ENCODE peak calls at places on chromosomes 2 and 18, in five cellular contexts. One of them, this sample, is unnamed.

GRCh38 chr2:70203086-70203485 is 12.3 kb upstream of the C2orf42 start:
- DNase-seq in mammary epithelial cell: no peak
- DNase-seq in MM.1S: no peak
- DNase-seq in activated CD8-positive, alpha-beta T cell treated with anti-CD3 and anti-CD28 coated beads for 36 hours: no peak
- DNase-seq in tibial artery: no peak
- DNase-seq in this sample: no peak

GRCh38 chr2:205086689-205087088 is 541.4 kb downstream of the PARD3B start:
- DNase-seq in mammary epithelial cell: no peak
- DNase-seq in MM.1S: no peak
- DNase-seq in activated CD8-positive, alpha-beta T cell treated with anti-CD3 and anti-CD28 coated beads for 36 hours: no peak
- DNase-seq in tibial artery: no peak
- DNase-seq in this sample: no peak

GRCh38 chr2:58056201-58056916 is 9.8 kb downstream of the VRK2 start:
- DNase-seq in mammary epithelial cell: no peak
- DNase-seq in MM.1S: no peak
- DNase-seq in activated CD8-positive, alpha-beta T cell treated with anti-CD3 and anti-CD28 coated beads for 36 hours: no peak
- DNase-seq in tibial artery: no peak
- DNase-seq in this sample: no peak

GRCh38 chr18:57214976-57215375 is 68.1 kb downstream of the BOD1L2 start:
- DNase-seq in mammary epithelial cell: peak
- DNase-seq in MM.1S: no peak
- DNase-seq in activated CD8-positive, alpha-beta T cell treated with anti-CD3 and anti-CD28 coated beads for 36 hours: no peak
- DNase-seq in tibial artery: no peak
- DNase-seq in this sample: no peak

GRCh38 chr18:54880706-54881105 is 52.4 kb downstream of the RAB27B start:
- DNase-seq in mammary epithelial cell: peak
- DNase-seq in MM.1S: no peak
- DNase-seq in activated CD8-positive, alpha-beta T cell treated with anti-CD3 and anti-CD28 coated beads for 36 hours: no peak
- DNase-seq in tibial artery: no peak
- DNase-seq in this sample: no peak

GRCh38 chr2:156077041-156077735 is 255.3 kb downstream of the NR4A2 start:
- DNase-seq in mammary epithelial cell: peak
- DNase-seq in MM.1S: peak
- DNase-seq in activated CD8-positive, alpha-beta T cell treated with anti-CD3 and anti-CD28 coated beads for 36 hours: no peak
- DNase-seq in tibial artery: no peak
- DNase-seq in this sample: no peak

GRCh38 chr2:67277450-67277849 is 119.7 kb upstream of the ETAA1 start:
- DNase-seq in mammary epithelial cell: no peak
- DNase-seq in MM.1S: peak
- DNase-seq in activated CD8-positive, alpha-beta T cell treated with anti-CD3 and anti-CD28 coated beads for 36 hours: no peak
- DNase-seq in tibial artery: no peak
- DNase-seq in this sample: no peak

GRCh38 chr2:101818531-101819451 is 121.3 kb downstream of the MAP4K4 start:
- DNase-seq in mammary epithelial cell: peak
- DNase-seq in MM.1S: no peak
- DNase-seq in activated CD8-positive, alpha-beta T cell treated with anti-CD3 and anti-CD28 coated beads for 36 hours: peak
- DNase-seq in tibial artery: no peak
- DNase-seq in this sample: no peak

GRCh38 chr2:17226941-17227340 is 291.3 kb downstream of the RAD51AP2 start:
- DNase-seq in mammary epithelial cell: no peak
- DNase-seq in MM.1S: no peak
- DNase-seq in activated CD8-positive, alpha-beta T cell treated with anti-CD3 and anti-CD28 coated beads for 36 hours: no peak
- DNase-seq in tibial artery: no peak
- DNase-seq in this sample: no peak
- TF ChIP-seq CTCF in mammary epithelial cell: no peak
- TF ChIP-seq CTCF in MM.1S: no peak
- TF ChIP-seq CTCF in activated CD8-positive, alpha-beta T cell treated with anti-CD3 and anti-CD28 coated beads for 36 hours: no peak
- TF ChIP-seq CTCF in tibial artery: no peak
- TF ChIP-seq CTCF in this sample: no peak

GRCh38 chr2:215002500-215002899 is 135.9 kb downstream of the ABCA12 start:
- DNase-seq in mammary epithelial cell: no peak
- DNase-seq in MM.1S: peak
- DNase-seq in activated CD8-positive, alpha-beta T cell treated with anti-CD3 and anti-CD28 coated beads for 36 hours: peak
- DNase-seq in tibial artery: no peak
- DNase-seq in this sample: peak
- TF ChIP-seq CTCF in mammary epithelial cell: peak
- TF ChIP-seq CTCF in MM.1S: peak
- TF ChIP-seq CTCF in activated CD8-positive, alpha-beta T cell treated with anti-CD3 and anti-CD28 coated beads for 36 hours: no peak
- TF ChIP-seq CTCF in tibial artery: peak
- TF ChIP-seq CTCF in this sample: peak

DNA sequence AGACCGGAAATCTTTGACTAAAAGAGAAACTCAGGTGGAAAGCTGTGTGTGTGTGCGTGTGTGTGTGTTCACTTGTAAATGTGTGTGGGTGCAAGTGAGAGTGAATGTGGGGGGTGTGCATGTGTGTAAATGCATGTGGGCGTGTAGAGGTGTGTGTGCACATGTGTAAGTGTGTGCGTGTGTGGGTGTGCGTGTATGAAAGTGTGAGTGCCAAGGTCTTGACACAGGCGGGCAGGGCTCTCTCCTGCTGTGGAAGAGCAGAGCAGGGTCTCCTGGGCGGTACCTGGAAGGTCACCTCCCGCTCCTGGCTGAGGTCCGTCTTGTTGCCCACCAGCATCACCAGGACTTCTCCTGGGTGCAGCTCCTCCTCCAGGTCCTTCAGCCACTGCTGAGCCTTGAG is 10.6 kb downstream of the PRLH start:
- DNase-seq in mammary epithelial cell: no peak
- DNase-seq in MM.1S: no peak
- DNase-seq in activated CD8-positive, alpha-beta T cell treated with anti-CD3 and anti-CD28 coated beads for 36 hours: no peak
- DNase-seq in tibial artery: no peak
- DNase-seq in this sample: no peak
- TF ChIP-seq CTCF in mammary epithelial cell: no peak
- TF ChIP-seq CTCF in MM.1S: no peak
- TF ChIP-seq CTCF in activated CD8-positive, alpha-beta T cell treated with anti-CD3 and anti-CD28 coated beads for 36 hours: no peak
- TF ChIP-seq CTCF in tibial artery: no peak
- TF ChIP-seq CTCF in this sample: no peak

GRCh38 chr2:195575879-195576391 is 81.1 kb upstream of the SLC39A10 start:
- DNase-seq in mammary epithelial cell: peak
- DNase-seq in MM.1S: peak
- DNase-seq in activated CD8-positive, alpha-beta T cell treated with anti-CD3 and anti-CD28 coated beads for 36 hours: peak
- DNase-seq in tibial artery: no peak
- DNase-seq in this sample: peak
- TF ChIP-seq CTCF in mammary epithelial cell: no peak
- TF ChIP-seq CTCF in MM.1S: peak
- TF ChIP-seq CTCF in activated CD8-positive, alpha-beta T cell treated with anti-CD3 and anti-CD28 coated beads for 36 hours: peak
- TF ChIP-seq CTCF in tibial artery: no peak
- TF ChIP-seq CTCF in this sample: peak

GRCh38 chr2:216648105-216648504 is 14.9 kb downstream of the IGFBP2 start:
- DNase-seq in mammary epithelial cell: peak
- DNase-seq in MM.1S: no peak
- DNase-seq in activated CD8-positive, alpha-beta T cell treated with anti-CD3 and anti-CD28 coated beads for 36 hours: no peak
- DNase-seq in tibial artery: no peak
- DNase-seq in this sample: no peak
- TF ChIP-seq CTCF in mammary epithelial cell: no peak
- TF ChIP-seq CTCF in MM.1S: no peak
- TF ChIP-seq CTCF in activated CD8-positive, alpha-beta T cell treated with anti-CD3 and anti-CD28 coated beads for 36 hours: no peak
- TF ChIP-seq CTCF in tibial artery: no peak
- TF ChIP-seq CTCF in this sample: no peak

This sample was measured in GM12865.